ENCODE peak calls at places on chromosomes 16 and 17, in five cellular contexts. U, Z, T, R and D are unnamed samples.

GRCh38 chr17:39841202-39841601 is 22.9 kb downstream of the IKZF3 start:
- DNase-seq in T (no peak), R (no peak), U (no peak), Z (no peak), D (no peak)

GRCh38 chr17:16976686-16977550 is 5.0 kb upstream of the TNFRSF13B start:
- DNase-seq in U (no peak), R (no peak), Z (no peak), T (no peak), D (no peak)

GRCh38 chr17:50018909-50019308 is 23.9 kb upstream of the DLX3 start:
- DNase-seq in U (no peak), Z (no peak), R (peak; percentile 34), T (no peak), D (no peak)

GRCh38 chr17:12765544-12765943 is 23.8 kb upstream of the ARHGAP44 start:
- DNase-seq in T (no peak), R (peak; percentile 93), Z (peak; percentile 42), U (peak; percentile 65), D (no peak)

GRCh38 chr17:17382060-17382449 is 78.9 kb downstream of the NT5M start:
- DNase-seq in T (no peak), Z (no peak), R (no peak), U (no peak), D (no peak)

GRCh38 chr16:23857901-23858300 is 22.1 kb downstream of the PRKCB start:
- DNase-seq in R (no peak), Z (no peak), U (no peak), T (no peak), D (no peak)

GRCh38 chr17:58960068-58960467 is 146.6 kb downstream of the TRIM37 start:
- DNase-seq in R (peak; percentile 82), Z (peak; percentile 52), T (no peak), U (no peak), D (peak; percentile 62)

GRCh38 chr17:38574712-38575111 is 31.0 kb downstream of the SRCIN1 start:
- DNase-seq in R (no peak), U (peak; percentile 40), T (no peak), Z (no peak), D (no peak)

GRCh38 chr16:87471278-87472141 is 21.3 kb downstream of the ZCCHC14 start:
- DNase-seq in R (no peak), U (no peak), T (no peak), Z (no peak), D (no peak)

GRCh38 chr16:81938331-81939163 is 72.7 kb downstream of the SDR42E1 start:
- DNase-seq in R (no peak), Z (no peak), T (no peak), U (no peak), D (peak; percentile 3)

GRCh38 chr16:81945665-81946064 is 65.6 kb downstream of the SDR42E1 start:
- DNase-seq in Z (no peak), R (peak; percentile 86), U (no peak), T (no peak), D (no peak)

GRCh38 chr16:81939164-81940067 is 71.9 kb downstream of the SDR42E1 start:
- DNase-seq in Z (no peak), T (no peak), U (no peak), R (no peak), D (peak; percentile 4)

GRCh38 chr16:81937305-81938038 is 73.8 kb downstream of the SDR42E1 start:
- DNase-seq in U (no peak), Z (no peak), T (no peak), R (peak; percentile 20), D (peak; percentile 3)

GRCh38 chr16:81940781-81941560 is 70.3 kb downstream of the SDR42E1 start:
- DNase-seq in R (peak; percentile 87), T (no peak), Z (peak; percentile 4), U (no peak), D (peak; percentile 3)
- TF ChIP-seq CTCF in R (peak; percentile 55), T (peak; percentile 25), Z (peak; percentile 36), U (peak; percentile 54), D (no peak)

DNA sequence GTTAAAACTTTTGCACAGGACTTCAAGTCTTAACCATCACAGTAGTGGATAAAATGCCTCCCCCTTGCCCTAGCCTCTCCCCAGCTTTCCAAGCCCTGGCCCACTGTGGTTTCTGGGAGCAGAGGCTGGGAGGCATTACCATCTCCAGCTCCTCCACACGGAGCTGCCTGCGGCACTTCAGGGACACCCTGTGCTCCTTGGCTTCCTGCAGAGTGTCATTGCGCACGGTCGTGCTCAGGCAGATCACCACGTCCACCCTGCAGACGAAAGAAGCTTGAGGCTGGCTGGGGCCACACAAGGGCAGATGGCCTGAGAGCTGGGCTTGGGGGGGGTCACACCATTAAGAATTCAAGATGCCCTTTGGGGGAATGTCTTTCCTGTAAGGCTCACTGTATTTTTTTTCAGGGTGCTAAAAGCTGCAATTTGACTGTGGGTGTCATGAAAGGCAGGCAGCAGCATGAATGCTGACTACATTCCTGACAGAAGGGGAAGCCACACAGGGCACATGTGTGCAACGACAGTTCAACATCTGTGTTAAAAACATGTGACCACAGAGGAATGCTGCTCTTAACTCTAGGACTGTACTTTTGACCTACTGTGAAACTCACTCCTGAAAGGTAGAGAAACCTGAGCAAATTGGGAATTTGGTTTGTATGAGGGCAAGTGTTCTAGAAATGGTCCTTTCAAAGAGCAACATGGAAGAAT is 47.7 kb upstream of the CLEC18B start:
- DNase-seq in R (no peak), U (no peak), Z (no peak), T (no peak), D (no peak)
- TF ChIP-seq CTCF in R (no peak), U (no peak), Z (no peak), T (no peak), D (no peak)

GRCh38 chr16:78126662-78127061 is 27.2 kb downstream of the WWOX start:
- DNase-seq in R (no peak), Z (no peak), U (no peak), T (no peak), D (no peak)

GRCh38 chr16:78118469-78119025 is 19.1 kb downstream of the WWOX start:
- DNase-seq in R (no peak), Z (no peak), T (no peak), U (no peak), D (no peak)

GRCh38 chr16:78127130-78127529 is 27.7 kb downstream of the WWOX start:
- DNase-seq in R (peak; percentile 47), T (no peak), U (no peak), Z (no peak), D (no peak)

GRCh38 chr16:78125112-78125844 is 25.8 kb downstream of the WWOX start:
- DNase-seq in T (no peak), Z (no peak), U (no peak), R (no peak), D (no peak)

GRCh38 chr16:78122774-78123315 is 23.4 kb downstream of the WWOX start:
- DNase-seq in U (no peak), Z (no peak), R (peak; percentile 41), T (no peak), D (peak; percentile 60)
- TF ChIP-seq CTCF in U (peak; percentile 74), Z (peak; percentile 16), R (peak; percentile 24), T (peak; percentile 70), D (no peak)

DNA sequence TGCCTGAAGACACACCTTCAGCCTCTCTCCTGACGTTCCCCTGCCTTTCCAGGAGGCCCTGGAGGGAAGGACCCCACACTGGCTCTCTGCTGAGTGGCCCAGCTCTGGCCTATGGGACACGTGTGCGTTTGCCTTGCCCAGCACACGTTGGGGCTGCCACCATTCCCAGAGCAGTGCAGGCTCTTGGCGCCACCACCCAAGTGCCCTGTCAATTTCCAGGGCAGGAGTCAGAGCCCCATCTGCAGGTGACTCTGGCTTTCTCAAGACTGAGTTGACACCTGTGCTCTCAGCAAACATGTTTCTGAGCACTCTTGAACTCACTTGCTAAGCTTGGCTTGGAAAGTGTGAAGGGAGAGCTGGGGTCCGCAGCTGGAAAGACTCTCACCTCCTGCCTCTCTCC is 4.7 kb upstream of the IRF8 start:
- DNase-seq in T (no peak), Z (no peak), U (no peak), R (no peak), D (no peak)
- TF ChIP-seq CTCF in T (no peak), Z (no peak), U (no peak), R (no peak), D (peak; percentile 39)

GRCh38 chr16:8199390-8199789 is 390.9 kb downstream of the TMEM114 start:
- DNase-seq in R (no peak), T (no peak), U (no peak), Z (no peak), D (no peak)

DNA sequence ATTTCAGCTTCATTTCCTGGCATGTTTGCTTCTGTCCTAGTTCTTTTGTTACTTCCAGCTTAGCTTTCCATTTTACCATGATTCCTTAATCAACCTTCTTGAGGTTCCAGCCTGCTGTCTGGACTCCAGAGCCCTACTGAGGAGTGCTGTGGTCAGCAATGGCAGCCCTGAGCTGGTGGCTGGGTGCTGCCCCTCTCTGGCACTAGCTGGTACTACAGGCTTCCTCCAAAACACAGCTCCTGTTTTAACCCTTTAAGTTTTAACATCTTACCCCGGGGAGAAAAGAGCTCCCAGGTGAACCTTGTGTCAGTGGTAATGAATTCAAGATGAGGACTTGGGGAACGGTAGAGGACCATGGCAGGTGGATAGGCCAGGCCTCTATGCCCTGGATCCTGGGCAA is 395.5 kb downstream of the TMEM114 start:
- DNase-seq in T (no peak), R (no peak), U (no peak), Z (no peak), D (no peak)
- TF ChIP-seq CTCF in T (no peak), R (no peak), U (no peak), Z (peak; percentile 8), D (peak; percentile 13)

GRCh38 chr16:79261461-79261860 is 339.1 kb downstream of the MAF start:
- DNase-seq in U (no peak), R (no peak), Z (no peak), T (no peak), D (no peak)
- TF ChIP-seq CTCF in U (peak; percentile 58), R (no peak), Z (peak; percentile 27), T (peak; percentile 36), D (peak; percentile 38)

GRCh38 chr17:33949100-33949499 is 306.0 kb upstream of the CCL2 start:
- DNase-seq in T (no peak), R (peak; percentile 6), U (no peak), Z (no peak), D (no peak)
- TF ChIP-seq CTCF in T (no peak), R (no peak), U (no peak), Z (peak; percentile 32), D (no peak)